ENCODE peak calls at places on chromosome 16, in four cellular contexts. T is GM12878, U is H1, N is K562. F is an unnamed sample.

GRCh38 chr16:88319116-88319965 is 63.4 kb upstream of the ZNF469 start:
- DNase-seq in U (no peak), N (no peak), T (no peak), F (no peak)

GRCh38 chr16:46632778-46633733 is 11.9 kb upstream of the SHCBP1 start:
- DNase-seq in N (no peak), T (no peak), U (peak), F (no peak)

GRCh38 chr16:67571981-67572431 is 9.7 kb downstream of the CTCF start:
- DNase-seq in N (no peak), U (no peak), T (no peak), F (no peak)

GRCh38 chr16:83903739-83904138 is 4.8 kb downstream of the MLYCD start:
- DNase-seq in T (no peak), N (no peak), U (no peak), F (no peak)

GRCh38 chr16:5649762-5650445 is 552.3 kb upstream of the EEF2KMT start:
- DNase-seq in T (no peak), N (no peak), U (no peak), F (no peak)

GRCh38 chr16:4537376-4538066 is 1.1 kb downstream of the CDIP1 start:
- DNase-seq in T (no peak), N (no peak), U (peak), F (no peak)

GRCh38 chr16:23327836-23328235 is 25.7 kb downstream of the SCNN1B start:
- DNase-seq in N (no peak), U (no peak), T (no peak), F (no peak)

GRCh38 chr16:1310832-1311200 is 1.4 kb downstream of the UBE2I start:
- DNase-seq in N (no peak), T (no peak), U (no peak), F (no peak)

GRCh38 chr16:4984174-4985000 is 26.3 kb downstream of the SEC14L5 start:
- DNase-seq in T (no peak), N (no peak), U (no peak), F (no peak)

GRCh38 chr16:20763461-20764232 is at the start of gene ACSM3:
- DNase-seq in N (peak), T (peak), U (peak), F (peak)

GRCh38 chr16:15690296-15690695 is 40.3 kb downstream of the NDE1 start:
- DNase-seq in T (no peak), U (no peak), N (no peak), F (no peak)

GRCh38 chr16:74667215-74667765 is 613 bp upstream of the RFWD3 start:
- DNase-seq in T (no peak), U (peak), N (peak), F (no peak)

GRCh38 chr16:17143546-17144419 is 327.0 kb downstream of the XYLT1 start:
- DNase-seq in U (no peak), T (no peak), N (no peak), F (no peak)

GRCh38 chr16:4766875-4767628 is at the start of gene ZNF500:
- DNase-seq in N (peak), T (peak), U (peak), F (peak)

GRCh38 chr16:13298676-13299075 is 397.3 kb downstream of the SHISA9 start:
- DNase-seq in T (no peak), U (peak), N (no peak), F (no peak)

GRCh38 chr16:67714522-67714921 is 4.6 kb downstream of the GFOD2 start:
- DNase-seq in U (no peak), T (no peak), N (no peak), F (no peak)

GRCh38 chr16:51982715-51983680 is 563.9 kb downstream of the TOX3 start:
- DNase-seq in U (peak), N (peak), T (no peak), F (peak)

GRCh38 chr16:89575247-89576172 is at the start of gene CPNE7:
- DNase-seq in U (peak), N (peak), T (no peak), F (no peak)

GRCh38 chr16:70652322-70652721 is 6.0 kb downstream of the IL34 start:
- DNase-seq in N (no peak), T (no peak), U (no peak), F (no peak)

GRCh38 chr16:67541391-67542263 is 13.0 kb downstream of the RIPOR1 start:
- DNase-seq in N (no peak), T (no peak), U (no peak), F (no peak)

GRCh38 chr16:27781195-27781524 is 231.2 kb downstream of the KATNIP start:
- DNase-seq in N (peak), T (no peak), U (no peak), F (no peak)

GRCh38 chr16:68760671-68761275 is 23.7 kb downstream of the CDH1 start:
- DNase-seq in N (peak), U (no peak), T (peak), F (no peak)

GRCh38 chr16:81702506-81702905 is 76.6 kb upstream of the PLCG2 start:
- DNase-seq in N (no peak), U (no peak), T (no peak), F (no peak)

GRCh38 chr16:9160551-9160911 is 69.1 kb downstream of the HAPSTR1 start:
- DNase-seq in T (no peak), N (no peak), U (no peak), F (no peak)

GRCh38 chr16:67436640-67437193 is 5.8 kb downstream of the HSD11B2 start:
- DNase-seq in T (no peak), U (no peak), N (no peak), F (no peak)

GRCh38 chr16:77962689-77963088 is 59.7 kb upstream of the CLEC3A start:
- DNase-seq in T (no peak), U (no peak), N (no peak), F (no peak)

GRCh38 chr16:48029768-48030167 is 126.0 kb downstream of the ABCC12 start:
- DNase-seq in N (no peak), U (no peak), T (no peak), F (no peak)

GRCh38 chr16:86892509-86892908 is 314.2 kb downstream of the FOXL1 start:
- DNase-seq in U (no peak), N (no peak), T (no peak), F (no peak)

GRCh38 chr16:48647794-48648193 is 37.8 kb upstream of the N4BP1 start:
- DNase-seq in T (no peak), U (no peak), N (no peak), F (no peak)

GRCh38 chr16:11681977-11682654 is 13.9 kb downstream of the SNN start:
- DNase-seq in U (no peak), N (no peak), T (no peak), F (no peak)

GRCh38 chr16:65725156-65725845 is 603.4 kb upstream of the CDH11 start:
- DNase-seq in N (no peak), T (no peak), U (no peak), F (no peak)

GRCh38 chr16:76970087-76970744 is 220.8 kb upstream of the MON1B start:
- DNase-seq in U (no peak), T (no peak), N (no peak), F (no peak)

GRCh38 chr16:71927383-71927782 is 32.1 kb downstream of the IST1 start:
- DNase-seq in T (no peak), N (no peak), U (no peak), F (peak)

GRCh38 chr16:50709980-50710379 is 16.6 kb downstream of the NOD2 start:
- DNase-seq in U (no peak), N (no peak), T (no peak), F (no peak)

GRCh38 chr16:50711862-50712567 is 18.6 kb downstream of the NOD2 start:
- DNase-seq in N (no peak), U (no peak), T (no peak), F (no peak)

GRCh38 chr16:50708373-50709060 is 15.1 kb downstream of the NOD2 start:
- DNase-seq in T (no peak), N (no peak), U (no peak), F (no peak)

GRCh38 chr16:50711040-50711439 is 17.6 kb downstream of the NOD2 start:
- DNase-seq in N (no peak), T (no peak), U (no peak), F (no peak)

GRCh38 chr16:50709061-50709695 is 15.8 kb downstream of the NOD2 start:
- DNase-seq in T (no peak), N (no peak), U (no peak), F (no peak)
- TF ChIP-seq EGR1 in T (peak), N (no peak), U (no peak), F (no peak)

DNA sequence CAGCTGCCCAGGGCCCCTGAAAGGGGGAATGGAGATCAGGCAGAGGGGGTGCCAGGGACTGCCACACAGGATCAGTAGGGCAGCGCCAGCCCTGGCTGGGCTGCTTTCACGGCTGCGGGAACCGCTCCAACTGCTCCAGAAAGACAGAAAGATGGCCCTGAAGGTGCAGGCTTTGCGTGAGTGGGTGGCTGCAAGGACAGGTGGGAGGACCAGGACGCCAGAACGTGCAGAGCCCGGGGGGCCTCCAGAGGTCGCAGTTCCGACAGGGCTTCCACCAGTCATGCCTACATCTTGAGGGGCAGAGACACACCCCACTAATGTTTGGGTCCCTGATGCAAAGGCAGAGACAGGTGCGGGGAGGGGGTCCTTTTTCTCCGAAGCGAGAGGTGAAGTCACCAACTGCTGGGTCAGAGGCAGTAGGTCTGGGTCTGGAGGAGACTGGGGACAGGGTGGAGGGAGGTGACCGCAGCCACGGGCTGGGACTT is 790 bp upstream of the ATP6V0C start:
- DNase-seq in U (peak), N (peak), T (no peak), F (no peak)
- TF ChIP-seq EGR1 in U (no peak), N (peak), T (peak), F (no peak)

GRCh38 chr16:79213214-79213613 is 387.3 kb downstream of the MAF start:
- DNase-seq in N (no peak), U (no peak), T (no peak), F (no peak)
- TF ChIP-seq EGR1 in N (no peak), U (no peak), T (no peak), F (no peak)

GRCh38 chr16:85003723-85004586 is 7.4 kb downstream of the ZDHHC7 start:
- DNase-seq in T (no peak), N (no peak), U (no peak), F (no peak)

GRCh38 chr16:85003076-85003475 is 8.3 kb downstream of the ZDHHC7 start:
- DNase-seq in U (no peak), N (no peak), T (no peak), F (no peak)

GRCh38 chr16:85006639-85007038 is 4.7 kb downstream of the ZDHHC7 start:
- DNase-seq in N (no peak), U (no peak), T (no peak), F (no peak)

GRCh38 chr16:85005278-85006069 is 5.9 kb downstream of the ZDHHC7 start:
- DNase-seq in N (no peak), T (no peak), U (no peak), F (no peak)

GRCh38 chr16:85004587-85005205 is 6.6 kb downstream of the ZDHHC7 start:
- DNase-seq in T (no peak), U (no peak), N (peak), F (no peak)
- TF ChIP-seq EGR1 in T (no peak), U (no peak), N (no peak), F (no peak)